ENCODE peak calls at places on chromosomes 16 and 17, in four cellular contexts. Y is activated CD8-positive, alpha-beta memory T cell treated with anti-CD3 and anti-CD28 coated beads for 1 hour; D is effector CD4-positive, alpha-beta T cell; L is islet precursor cell. F is an unnamed sample.

GRCh38 chr16:84499638-84500037 is 4.8 kb downstream of the MEAK7 start:
- DNase-seq in D (no peak), Y (no peak), L (peak), F (no peak)

GRCh38 chr17:51595965-51596364 is 335.6 kb downstream of the UTP18 start:
- DNase-seq in D (no peak), Y (no peak), L (no peak), F (no peak)

GRCh38 chr16:21663889-21664647 is at the start of gene OTOA:
- DNase-seq in L (peak), Y (no peak), D (peak), F (no peak)

GRCh38 chr17:64126918-64127317 is 3.0 kb downstream of the ERN1 start:
- DNase-seq in L (no peak), D (no peak), Y (no peak), F (no peak)

GRCh38 chr17:70114405-70114804 is 39.4 kb downstream of the KCNJ16 start:
- DNase-seq in L (no peak), D (no peak), Y (no peak), F (no peak)

GRCh38 chr17:67215991-67216421 is 29.0 kb downstream of the HELZ start:
- DNase-seq in L (no peak), D (no peak), Y (no peak), F (no peak)

GRCh38 chr17:4536742-4537411 is 18.3 kb downstream of the MYBBP1A start:
- DNase-seq in D (no peak), L (no peak), Y (no peak), F (no peak)

GRCh38 chr17:83176956-83177583 is 97.7 kb downstream of the METRNL start:
- DNase-seq in D (no peak), L (peak), Y (no peak), F (no peak)

GRCh38 chr17:80949451-80950421 is 41.9 kb upstream of the CHMP6 start:
- DNase-seq in L (no peak), Y (no peak), D (peak), F (no peak)

GRCh38 chr17:16584273-16584995 is 15.4 kb upstream of the ZNF287 start:
- DNase-seq in Y (peak), L (peak), D (peak), F (peak)

GRCh38 chr17:1493291-1493980 is 950 bp upstream of the MYO1C start:
- DNase-seq in Y (no peak), L (no peak), D (no peak), F (no peak)

GRCh38 chr17:44086364-44087311 is 16.1 kb downstream of the G6PC3 start:
- DNase-seq in D (no peak), L (peak), Y (no peak), F (no peak)

GRCh38 chr17:38741443-38741842 is 6.7 kb downstream of the PCGF2 start:
- DNase-seq in Y (no peak), D (no peak), L (no peak), F (no peak)

GRCh38 chr16:89374393-89374948 is 115.9 kb downstream of the ANKRD11 start:
- DNase-seq in L (peak), D (no peak), Y (no peak), F (no peak)

GRCh38 chr17:14332331-14332730 is 31.4 kb downstream of the HS3ST3B1 start:
- DNase-seq in Y (no peak), L (peak), D (no peak), F (no peak)

GRCh38 chr16:15816228-15816627 is 40.6 kb downstream of the MYH11 start:
- DNase-seq in D (no peak), Y (no peak), L (no peak), F (no peak)

GRCh38 chr17:49548506-49549310 is 27.0 kb upstream of the NXPH3 start:
- DNase-seq in D (no peak), L (peak), Y (no peak), F (no peak)

GRCh38 chr17:32755045-32755805 is 121.7 kb downstream of the MYO1D start:
- DNase-seq in L (peak), D (no peak), Y (no peak), F (no peak)